ENCODE peak calls at places on chromosome 16, in five cellular contexts. A, T, W, C and N are unnamed samples.

GRCh38 chr16:48182979-48183537 is 27.3 kb upstream of the ABCC12 start:
- DNase-seq in A (no peak), T (no peak), W (peak; percentile 24), C (no peak), N (no peak)

GRCh38 chr16:57386381-57386951 is 14.2 kb downstream of the CX3CL1 start:
- DNase-seq in A (no peak), T (no peak), W (no peak), C (no peak), N (no peak)

GRCh38 chr16:65120811-65121721 is 797 bp downstream of the CDH11 start:
- DNase-seq in A (peak; percentile 53), T (no peak), W (peak; percentile 72), C (no peak), N (peak; percentile 84)

GRCh38 chr16:79042886-79043285 is 557.7 kb downstream of the MAF start:
- DNase-seq in A (no peak), T (no peak), W (no peak), C (no peak), N (no peak)

GRCh38 chr16:47779201-47780016 is 318.3 kb downstream of the PHKB start:
- DNase-seq in A (no peak), T (no peak), W (no peak), C (no peak), N (no peak)

GRCh38 chr16:24541534-24541933 is 2.2 kb downstream of the RBBP6 start:
- DNase-seq in A (no peak), T (no peak), W (no peak), C (no peak), N (no peak)

GRCh38 chr16:63130942-63131341 is 1094.7 kb upstream of the CDH8 start:
- DNase-seq in A (no peak), T (no peak), W (no peak), C (no peak), N (no peak)

GRCh38 chr16:5020551-5020950 is 13.2 kb downstream of the NAGPA start:
- DNase-seq in A (no peak), T (no peak), W (no peak), C (no peak), N (no peak)

GRCh38 chr16:12252616-12253015 is 276.1 kb downstream of the SNX29 start:
- DNase-seq in A (no peak), T (no peak), W (no peak), C (no peak), N (no peak)

GRCh38 chr16:4412159-4412558 is 4.2 kb downstream of the CORO7 start:
- DNase-seq in A (no peak), T (no peak), W (no peak), C (no peak), N (no peak)

GRCh38 chr16:50296807-50297206 is 30.5 kb downstream of the ADCY7 start:
- DNase-seq in A (no peak), T (no peak), W (peak; percentile 32), C (no peak), N (no peak)

GRCh38 chr16:66414891-66415290 is 12.2 kb upstream of the BEAN1 start:
- DNase-seq in A (no peak), T (no peak), W (no peak), C (no peak), N (no peak)

GRCh38 chr16:87350681-87351319 is 32.8 kb downstream of the FBXO31 start:
- DNase-seq in A (no peak), T (no peak), W (no peak), C (no peak), N (no peak)

GRCh38 chr16:56861092-56861610 is 3.9 kb upstream of the SLC12A3 start:
- DNase-seq in A (no peak), T (no peak), W (no peak), C (no peak), N (no peak)

DNA sequence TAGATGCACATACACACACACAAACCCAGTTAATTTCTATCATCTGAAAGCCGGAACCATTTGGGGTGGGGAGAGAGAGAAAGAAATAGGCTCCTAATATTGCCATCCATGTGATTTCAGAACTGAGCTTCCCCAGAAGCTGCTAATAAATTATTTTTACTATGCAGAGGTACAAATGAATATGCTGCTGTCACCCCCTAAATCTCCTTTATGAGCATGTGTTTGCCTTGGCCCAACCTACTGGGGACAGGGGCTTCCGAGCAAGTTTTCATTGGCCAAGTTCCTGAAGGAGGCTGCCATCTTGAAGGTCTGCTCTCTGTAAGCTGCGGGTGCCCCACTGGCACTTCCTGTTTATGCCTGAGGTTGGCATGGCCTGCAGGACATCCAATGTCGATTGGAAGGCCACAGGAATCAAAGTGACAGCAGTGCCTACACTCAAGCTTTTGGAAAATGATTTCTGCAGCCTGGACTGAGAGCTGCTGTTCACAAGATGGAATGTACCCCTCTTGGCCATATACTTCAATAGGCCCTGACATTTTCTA is 194.7 kb downstream of the XYLT1 start:
- DNase-seq in A (no peak), T (no peak), W (peak; percentile 72), C (no peak), N (no peak)
- H3K4me1 ChIP-seq in A (peaks cover 8% of the 10 kb centered on the region), T (peaks cover 30% of the 10 kb centered on the region), W (no peaks in the 10 kb centered on the region), C (peaks cover 42% of the 10 kb centered on the region), N (no peaks in the 10 kb centered on the region)

DNA sequence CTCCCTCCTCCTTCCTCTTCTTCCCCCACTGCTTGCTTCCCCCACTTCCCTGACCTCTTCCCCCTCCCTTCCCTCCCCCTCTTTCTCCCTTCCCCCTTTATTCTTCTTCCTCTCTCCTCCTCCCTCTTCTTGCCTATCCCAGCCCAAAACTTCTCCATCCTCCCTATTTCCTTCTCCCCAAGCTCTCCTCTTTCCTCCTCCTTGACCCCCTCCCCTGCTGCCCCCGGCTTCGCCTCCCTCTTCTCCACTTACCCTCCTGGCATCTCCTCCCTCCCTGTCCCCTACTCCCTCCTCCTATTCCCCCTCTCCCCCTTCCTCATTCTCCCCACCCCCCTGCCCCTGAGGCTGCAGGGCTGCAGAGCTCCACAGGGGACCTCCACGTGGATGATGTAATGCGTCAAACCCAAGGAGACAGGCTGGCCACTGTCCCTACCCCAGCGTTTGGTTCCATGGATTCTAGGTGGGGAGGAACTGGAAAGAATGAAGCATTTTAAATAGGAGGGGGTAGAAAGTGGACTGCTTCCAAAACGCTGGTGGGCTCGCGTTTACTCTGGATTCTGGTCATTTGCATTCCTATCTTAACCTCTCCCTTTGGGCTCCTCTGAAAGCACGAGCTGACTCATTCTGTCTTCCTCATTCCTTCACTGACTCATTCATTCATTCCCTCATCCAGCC is 687 bp upstream of the COTL1 start:
- DNase-seq in A (peak; percentile 91), T (no peak), W (no peak), C (no peak), N (no peak)
- TF ChIP-seq POLR2AphosphoS5 in A (no peak), T (peak; percentile 83), W (no peak), C (no peak), N (peak; percentile 18)

DNA sequence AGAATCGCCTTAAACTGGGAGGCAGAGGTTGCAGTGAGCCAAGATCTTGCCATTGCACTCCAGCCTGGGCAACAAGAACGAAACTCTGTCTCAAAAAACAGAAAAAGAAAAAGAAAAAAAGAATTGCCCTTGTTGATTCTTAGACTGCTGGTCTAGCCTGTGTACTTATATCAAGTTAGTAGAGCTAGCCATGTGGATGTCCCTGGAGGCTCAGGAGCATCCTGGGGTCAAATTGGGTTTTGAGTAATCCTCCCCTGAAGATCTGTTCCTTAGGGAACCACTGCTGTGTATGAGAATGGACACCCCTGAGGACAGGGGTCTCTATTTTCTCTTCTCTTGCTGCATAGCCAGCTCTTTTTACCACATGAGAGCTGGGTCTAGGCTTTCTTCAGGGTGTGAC is 21.5 kb downstream of the SLC7A6OS start:
- DNase-seq in A (no peak), T (no peak), W (no peak), C (no peak), N (no peak)
- H3K4me1 ChIP-seq in A (no peaks in the 10 kb centered on the region), T (peaks cover 23% of the 10 kb centered on the region), W (no peaks in the 10 kb centered on the region), C (peaks cover 53% of the 10 kb centered on the region), N (peaks cover 50% of the 10 kb centered on the region)

DNA sequence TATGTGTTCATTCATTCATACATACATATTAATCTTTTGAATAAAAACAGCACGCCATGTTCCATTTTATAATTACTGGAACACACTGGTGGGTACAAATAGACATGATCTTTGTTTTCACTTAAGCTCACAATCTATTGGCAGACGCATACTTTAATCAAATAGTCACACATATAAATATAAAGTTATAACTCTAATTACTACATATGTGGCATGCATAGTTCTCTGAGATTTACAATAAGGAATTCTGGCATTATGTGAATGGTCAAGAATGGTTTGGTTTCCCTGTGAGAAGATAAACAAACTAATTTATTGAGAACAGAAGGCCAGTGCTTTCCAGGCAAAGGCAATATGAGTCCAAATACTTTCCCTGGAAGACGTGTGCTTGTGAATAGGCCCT is 576.2 kb downstream of the CDH8 start:
- DNase-seq in A (no peak), T (no peak), W (no peak), C (no peak), N (no peak)
- TF ChIP-seq POLR2AphosphoS5 in A (no peak), T (no peak), W (no peak), C (no peak), N (no peak)

DNA sequence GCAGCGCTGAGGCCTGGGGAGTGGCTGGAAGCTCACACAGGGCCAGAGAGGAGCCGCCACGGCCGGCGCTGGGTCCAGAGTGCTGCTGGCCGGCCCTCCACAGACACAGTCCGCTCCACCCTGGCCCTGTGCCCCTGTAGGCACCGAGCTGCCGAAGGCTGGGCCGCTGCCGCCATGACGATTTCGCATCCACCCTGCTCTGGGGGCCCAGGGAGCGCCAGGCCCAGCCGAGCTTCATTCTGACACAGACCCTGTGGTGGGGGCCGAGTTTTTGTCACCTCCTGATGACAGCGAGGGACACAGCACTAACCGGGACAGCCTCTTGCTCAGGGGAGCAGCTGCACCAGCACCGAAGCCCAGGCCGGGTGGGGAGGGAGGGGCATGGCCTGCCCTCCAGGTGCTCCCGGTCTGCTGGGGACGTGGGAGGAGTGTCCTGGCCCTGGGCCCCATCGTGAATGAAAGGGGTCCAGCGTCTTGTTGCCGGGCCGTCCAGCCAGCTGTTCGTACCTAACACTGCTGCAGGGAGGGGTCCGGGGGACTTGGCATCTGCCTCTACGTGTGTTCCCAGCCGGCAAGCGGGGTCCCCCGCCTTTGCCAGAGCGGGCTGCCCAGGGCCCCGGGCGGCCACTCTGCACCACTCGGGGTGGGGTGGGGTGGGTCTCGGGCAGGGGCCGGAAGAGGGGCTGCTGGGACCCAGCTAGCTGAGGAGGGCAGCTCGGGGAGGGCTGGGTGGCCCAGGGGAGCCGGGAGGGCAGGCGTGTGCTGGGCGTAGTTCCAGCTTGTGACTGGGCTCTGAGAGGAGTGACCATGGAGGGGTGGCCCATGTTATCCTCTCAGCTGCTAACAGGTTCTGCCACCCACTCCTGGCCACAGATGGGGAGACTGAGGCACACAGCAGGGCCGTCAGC is 26.9 kb upstream of the SSTR5 start:
- DNase-seq in A (no peak), T (no peak), W (no peak), C (no peak), N (peak; percentile 77)
- H3K4me1 ChIP-seq in A (no peaks in the 10 kb centered on the region), T (no peaks in the 10 kb centered on the region), W (no peaks in the 10 kb centered on the region), C (peaks cover 31% of the 10 kb centered on the region), N (peaks cover 8% of the 10 kb centered on the region)

DNA sequence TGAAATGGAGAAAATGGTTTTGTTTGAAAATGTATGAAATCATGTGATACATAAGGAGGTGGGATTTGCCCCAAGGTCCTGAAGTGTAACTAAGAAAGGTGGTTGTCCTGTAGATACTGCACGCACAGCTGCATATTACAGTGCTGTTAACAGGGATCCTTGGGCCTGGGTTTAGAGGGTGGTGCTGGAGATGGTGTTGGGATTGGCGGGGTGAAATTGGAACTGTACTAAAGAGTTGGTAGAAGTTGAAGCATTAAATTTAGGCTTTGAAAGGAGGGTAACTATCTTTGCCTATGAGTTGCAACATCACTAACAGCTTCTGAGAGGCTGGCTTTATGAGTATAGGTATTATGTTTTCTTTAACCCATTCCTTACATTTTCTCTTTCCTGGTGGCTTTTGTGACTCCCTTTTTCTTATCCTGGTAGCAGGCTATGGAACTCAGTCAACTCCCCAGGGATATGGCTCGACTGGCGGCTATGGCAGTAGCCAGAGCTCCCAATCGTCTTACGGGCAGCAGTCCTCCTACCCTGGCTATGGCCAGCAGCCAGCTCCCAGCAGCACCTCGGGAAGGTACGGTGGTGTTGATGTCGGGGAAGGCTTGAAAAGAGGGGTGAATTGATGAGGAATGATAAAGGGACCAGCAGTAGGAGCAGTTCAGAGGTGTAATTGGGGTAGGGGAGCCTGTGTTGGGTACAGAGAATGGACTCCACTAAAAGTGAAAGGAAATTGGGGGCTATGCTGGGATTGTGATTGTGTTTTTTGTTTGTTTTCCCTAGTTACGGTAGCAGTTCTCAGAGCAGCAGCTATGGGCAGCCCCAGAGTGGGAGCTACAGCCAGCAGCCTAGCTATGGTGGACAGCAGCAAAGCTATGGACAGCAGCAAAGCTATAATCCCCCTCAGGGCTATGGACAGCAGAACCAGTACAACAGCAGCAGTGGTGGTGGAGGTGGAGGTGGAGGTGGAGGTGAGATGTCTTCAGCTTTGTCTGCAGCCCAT is 3.8 kb downstream of the FUS start:
- DNase-seq in A (no peak), T (no peak), W (no peak), C (no peak), N (no peak)
- TF ChIP-seq POLR2AphosphoS5 in A (no peak), T (no peak), W (no peak), C (no peak), N (no peak)